ENCODE peak calls at places on chromosome 1, in five cellular contexts. S, B, U, T and H are unnamed samples.
A peak's percentile ranks its signal among the peaks of the same experiment; 100 is the strongest.

GRCh38 chr1:64514197-64514765 is 44.4 kb downstream of the CACHD1 start:
- DNase-seq in S (no peak), B (peak; percentile 96), T (no peak), U (no peak), H (peak; percentile 78)

GRCh38 chr1:231937013-231937754 is 310.6 kb downstream of the DISC1 start:
- DNase-seq in T (no peak), U (peak; percentile 87), B (no peak), S (no peak), H (peak; percentile 44)

GRCh38 chr1:47558601-47559593 is 121.1 kb downstream of the FOXD2 start:
- DNase-seq in U (no peak), T (no peak), S (no peak), B (no peak), H (no peak)

GRCh38 chr1:46136711-46137110 is 4.3 kb upstream of the PIK3R3 start:
- DNase-seq in T (no peak), S (no peak), B (no peak), U (no peak), H (no peak)

GRCh38 chr1:178910023-178910422 is 39.1 kb upstream of the ANGPTL1 start:
- DNase-seq in B (no peak), T (no peak), S (no peak), U (no peak), H (no peak)

GRCh38 chr1:180150982-180151381 is 3.7 kb upstream of the QSOX1 start:
- DNase-seq in U (no peak), S (no peak), T (peak; percentile 82), B (peak; percentile 91), H (peak; percentile 87)

GRCh38 chr1:181595234-181595633 is 111.9 kb downstream of the CACNA1E start:
- DNase-seq in U (no peak), B (no peak), S (no peak), T (no peak), H (no peak)

GRCh38 chr1:170213598-170213997 is 67.8 kb downstream of the NTMT2 start:
- DNase-seq in B (peak; percentile 66), U (peak; percentile 42), T (no peak), S (peak; percentile 40), H (no peak)

GRCh38 chr1:54335396-54336056 is 70.7 kb downstream of the SSBP3 start:
- DNase-seq in B (peak; percentile 96), T (peak; percentile 76), U (peak; percentile 58), S (peak; percentile 40), H (peak; percentile 97)

GRCh38 chr1:38025664-38026063 is 13.1 kb downstream of the UTP11 start:
- DNase-seq in S (no peak), B (no peak), T (no peak), U (no peak), H (no peak)

GRCh38 chr1:154386643-154387352 is 18.3 kb upstream of the IL6R start:
- DNase-seq in B (no peak), U (no peak), T (no peak), S (no peak), H (no peak)

GRCh38 chr1:88683516-88683847 is 591 bp upstream of the PKN2 start:
- DNase-seq in B (no peak), U (peak; percentile 34), S (no peak), T (peak; percentile 85), H (no peak)

GRCh38 chr1:88685239-88685604 is 1.1 kb downstream of the PKN2 start:
- DNase-seq in B (peak; percentile 6), S (no peak), T (no peak), U (no peak), H (no peak)

GRCh38 chr1:88683848-88684481 is at the start of gene PKN2:
- DNase-seq in T (peak; percentile 99), B (peak; percentile 97), U (peak; percentile 97), S (peak; percentile 87), H (peak; percentile 99)

GRCh38 chr1:88681223-88681622 is 2.9 kb upstream of the PKN2 start:
- DNase-seq in B (no peak), T (no peak), S (no peak), U (no peak), H (no peak)

GRCh38 chr1:88684482-88685238 is 587 bp downstream of the PKN2 start:
- DNase-seq in S (peak; percentile 8), U (peak; percentile 50), T (peak; percentile 88), B (peak; percentile 24), H (peak; percentile 44)
- TF ChIP-seq CTCF in S (no peak), U (no peak), T (no peak), B (no peak), H (no peak)

GRCh38 chr1:227886503-227886961 is 61.2 kb downstream of the WNT9A start:
- DNase-seq in S (no peak), B (no peak), U (no peak), T (no peak), H (no peak)
- H3K4me3 ChIP-seq in S (peak overlapping the region; percentile 64), B (no peak overlapping the region), U (peak overlapping the region; percentile 70), T (no peak overlapping the region), H (no peak overlapping the region)

DNA sequence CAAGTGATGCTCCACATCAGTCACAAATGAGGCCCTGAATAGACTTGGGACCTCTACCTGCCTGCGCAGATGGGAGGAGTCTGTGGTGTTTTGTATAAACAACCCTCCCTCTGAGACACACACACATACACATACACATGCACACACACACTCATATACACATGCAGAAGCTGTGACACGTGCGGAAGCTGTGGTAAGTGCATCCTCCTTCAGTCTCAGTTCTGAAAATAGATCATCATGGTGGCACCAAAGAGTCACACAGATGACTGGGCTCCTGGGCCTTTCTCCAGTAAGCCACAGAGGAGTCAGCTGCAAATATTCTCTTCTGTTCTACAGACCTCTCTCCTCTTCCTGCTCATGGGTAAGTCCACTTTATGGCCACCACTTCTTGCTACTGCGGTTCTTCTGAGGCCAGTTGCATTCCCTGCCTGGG is at the start of gene LY9:
- DNase-seq in T (no peak), U (no peak), B (no peak), S (no peak), H (no peak)
- TF ChIP-seq CTCF in T (no peak), U (no peak), B (no peak), S (no peak), H (no peak)

GRCh38 chr1:1781526-1781903 is 3.2 kb upstream of the NADK start:
- DNase-seq in B (no peak), U (no peak), T (no peak), S (no peak), H (no peak)

GRCh38 chr1:1777950-1778826 is at the start of gene NADK:
- DNase-seq in U (peak; percentile 60), B (peak; percentile 35), T (peak; percentile 69), S (no peak), H (peak; percentile 50)

GRCh38 chr1:1780598-1781525 is 2.6 kb upstream of the NADK start:
- DNase-seq in U (no peak), S (no peak), B (no peak), T (no peak), H (no peak)

GRCh38 chr1:1778827-1779675 is 781 bp upstream of the NADK start:
- DNase-seq in T (peak; percentile 94), S (no peak), B (no peak), U (peak; percentile 80), H (no peak)

GRCh38 chr1:1779691-1780597 is 1.7 kb upstream of the NADK start:
- DNase-seq in S (no peak), U (peak; percentile 55), B (peak; percentile 78), T (peak; percentile 94), H (peak; percentile 77)
- H3K4me3 ChIP-seq in S (peak overlapping the region; percentile 74), U (peak overlapping the region; percentile 98), B (no peak overlapping the region), T (no peak overlapping the region), H (peak overlapping the region; percentile 1)

GRCh38 chr1:172356620-172357019 is 63.9 kb upstream of the C1orf105 start:
- DNase-seq in U (no peak), T (no peak), S (no peak), B (peak; percentile 89), H (peak; percentile 83)
- TF ChIP-seq CTCF in U (peak; percentile 14), T (no peak), S (no peak), B (peak; percentile 35), H (peak; percentile 22)

GRCh38 chr1:189125694-189126093 is 1352.0 kb downstream of the BRINP3 start:
- DNase-seq in U (no peak), T (no peak), B (no peak), S (no peak), H (no peak)
- H3K4me3 ChIP-seq in U (no peak overlapping the region), T (no peak overlapping the region), B (no peak overlapping the region), S (no peak overlapping the region), H (no peak overlapping the region)

GRCh38 chr1:198671136-198671535 is 32.3 kb downstream of the PTPRC start:
- DNase-seq in B (no peak), U (no peak), T (no peak), S (no peak), H (no peak)
- TF ChIP-seq CTCF in B (no peak), U (no peak), T (no peak), S (no peak), H (no peak)

GRCh38 chr1:109876617-109877319 is 33.9 kb upstream of the CSF1 start:
- DNase-seq in U (no peak), B (peak; percentile 64), S (no peak), T (no peak), H (peak; percentile 55)
- H3K4me3 ChIP-seq in U (peak overlapping the region; percentile 24), B (no peak overlapping the region), S (peak overlapping the region; percentile 56), T (no peak overlapping the region), H (no peak overlapping the region)

GRCh38 chr1:143698016-143698415 is 273.8 kb downstream of the FAM72C start:
- DNase-seq in S (no peak), B (peak; percentile 36), U (no peak), T (peak; percentile 80), H (peak; percentile 38)
- TF ChIP-seq CTCF in S (no peak), B (peak; percentile 78), U (peak; percentile 42), T (peak; percentile 94), H (peak; percentile 63)